ENCODE peak calls at places on chromosomes 1 and 21, in seven cellular contexts. R, P, M, I, N, H and X are unnamed samples.

GRCh38 chr1:47932744-47933143 is 64.4 kb downstream of the TRABD2B start:
- DNase-seq in R (no peak), P (no peak), M (no peak), I (no peak), N (no peak), H (no peak), X (no peak)

GRCh38 chr1:25610822-25611630 is 5.6 kb upstream of the MAN1C1 start:
- DNase-seq in R (no peak), P (no peak), M (no peak), I (no peak), N (no peak), H (no peak), X (no peak)

GRCh38 chr1:233238884-233239432 is 56.6 kb downstream of the PCNX2 start:
- DNase-seq in R (no peak), P (no peak), M (no peak), I (no peak), N (no peak), H (no peak), X (no peak)

GRCh38 chr1:145849356-145850165 is 4.1 kb downstream of the NUDT17 start:
- DNase-seq in R (no peak), P (no peak), M (peak), I (peak), N (peak), H (peak), X (no peak)

GRCh38 chr1:175493999-175494336 is 249.4 kb downstream of the TNR start:
- DNase-seq in R (no peak), P (no peak), M (no peak), I (no peak), N (no peak), H (no peak), X (no peak)

GRCh38 chr1:225921734-225922709 is 2.0 kb downstream of the PYCR2 start:
- DNase-seq in R (no peak), P (peak), M (peak), I (no peak), N (no peak), H (no peak), X (no peak)

GRCh38 chr1:219902951-219903350 is 25.4 kb downstream of the SLC30A10 start:
- DNase-seq in R (no peak), P (no peak), M (no peak), I (no peak), N (no peak), H (no peak), X (no peak)

GRCh38 chr1:239247299-239247698 is 139.1 kb upstream of the CHRM3 start:
- DNase-seq in R (no peak), P (no peak), M (no peak), I (no peak), N (no peak), H (no peak), X (no peak)

GRCh38 chr1:206839857-206840256 is 25.6 kb upstream of the IL20 start:
- DNase-seq in R (peak), P (no peak), M (no peak), I (peak), N (no peak), H (peak), X (no peak)

GRCh38 chr1:50976890-50977574 is 7.0 kb downstream of the CDKN2C start:
- DNase-seq in R (no peak), P (no peak), M (no peak), I (no peak), N (no peak), H (no peak), X (no peak)

GRCh38 chr1:206590025-206590834 is 22.0 kb downstream of the EIF2D start:
- DNase-seq in R (no peak), P (no peak), M (peak), I (peak), N (no peak), H (peak), X (no peak)

GRCh38 chr1:248841702-248842395 is 3.8 kb downstream of the ZNF672 start:
- DNase-seq in R (no peak), P (no peak), M (no peak), I (peak), N (no peak), H (no peak), X (no peak)

GRCh38 chr1:2821970-2822620 is 20.6 kb upstream of the TTC34 start:
- DNase-seq in R (no peak), P (peak), M (no peak), I (no peak), N (no peak), H (no peak), X (no peak)

GRCh38 chr1:233294991-233295774 is at the start of gene PCNX2:
- DNase-seq in R (no peak), P (peak), M (peak), I (peak), N (peak), H (peak), X (peak)

GRCh38 chr1:109687641-109688499 is at the start of gene GSTM1:
- DNase-seq in R (no peak), P (no peak), M (no peak), I (peak), N (no peak), H (no peak), X (peak)

GRCh38 chr1:53175302-53175913 is 21.2 kb upstream of the CPT2 start:
- DNase-seq in R (no peak), P (no peak), M (no peak), I (no peak), N (no peak), H (no peak), X (no peak)

GRCh38 chr1:220690140-220691038 is at the start of gene C1orf115:
- DNase-seq in R (no peak), P (peak), M (peak), I (peak), N (peak), H (peak), X (peak)

GRCh38 chr1:167328762-167329483 is 108.2 kb downstream of the POU2F1 start:
- DNase-seq in R (no peak), P (no peak), M (no peak), I (no peak), N (no peak), H (no peak), X (no peak)

GRCh38 chr1:179080866-179081695 is 789 bp upstream of the TOR3A start:
- DNase-seq in R (no peak), P (no peak), M (no peak), I (no peak), N (no peak), H (no peak), X (no peak)

GRCh38 chr1:34013958-34014737 is 150.3 kb downstream of the HMGB4 start:
- DNase-seq in R (no peak), P (no peak), M (no peak), I (no peak), N (peak), H (no peak), X (peak)

GRCh38 chr1:235246022-235246948 is 81.7 kb downstream of the ARID4B start:
- DNase-seq in R (no peak), P (no peak), M (no peak), I (no peak), N (no peak), H (no peak), X (no peak)

GRCh38 chr21:44428281-44428942 is 26.9 kb upstream of the LRRC3 start:
- DNase-seq in R (no peak), P (no peak), M (peak), I (no peak), N (no peak), H (no peak), X (peak)

GRCh38 chr1:78157162-78157561 is 111.4 kb downstream of the GIPC2 start:
- DNase-seq in R (no peak), P (no peak), M (no peak), I (peak), N (no peak), H (no peak), X (no peak)

GRCh38 chr1:17558954-17559617 is 19.6 kb downstream of the ARHGEF10L start:
- DNase-seq in R (no peak), P (no peak), M (no peak), I (no peak), N (no peak), H (no peak), X (no peak)

GRCh38 chr1:228381336-228381735 is 25.3 kb downstream of the TRIM11 start:
- DNase-seq in R (no peak), P (no peak), M (no peak), I (no peak), N (no peak), H (no peak), X (no peak)

DNA sequence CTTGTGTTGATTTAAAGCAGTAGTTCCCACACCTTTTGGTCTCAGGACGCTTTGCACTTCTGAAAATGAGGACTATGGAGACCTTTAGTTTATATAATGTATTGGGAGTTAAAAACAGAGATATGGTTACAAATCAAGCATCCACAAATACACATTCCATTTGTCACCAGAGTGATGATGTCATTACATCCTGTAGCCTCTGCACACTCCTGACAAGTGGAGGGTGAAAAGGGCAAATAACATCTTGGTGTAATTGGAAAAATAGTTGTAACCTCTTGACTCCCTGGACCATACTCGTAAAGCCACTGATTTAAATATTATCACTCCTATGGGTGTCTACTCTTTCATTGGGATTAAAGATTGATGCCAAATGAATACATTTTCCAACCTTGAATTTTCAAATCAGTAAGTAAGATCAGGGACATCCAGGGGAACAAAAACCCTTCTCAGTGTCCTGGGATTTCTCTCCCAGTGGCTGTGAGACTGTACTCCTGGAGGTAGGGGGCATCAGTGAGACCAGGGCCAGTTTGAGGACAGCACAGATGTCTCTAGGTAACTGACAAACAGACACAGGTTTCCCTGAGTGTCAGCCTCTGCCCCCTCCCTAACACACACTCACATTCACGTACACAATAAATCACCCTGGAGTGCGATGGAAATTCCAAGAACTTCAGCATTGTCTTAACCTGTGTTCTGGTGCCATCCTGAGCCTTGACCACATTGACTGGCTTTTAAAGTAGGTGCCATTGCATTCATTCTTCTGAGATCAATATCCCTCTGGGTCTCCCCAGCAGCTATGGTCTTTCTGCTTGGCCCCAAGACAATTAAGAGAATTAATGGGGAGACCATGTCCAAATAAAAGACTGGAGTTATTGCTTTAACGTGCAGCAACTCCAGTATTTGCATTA is 63.0 kb downstream of the NR5A2 start:
- DNase-seq in R (no peak), P (no peak), M (no peak), I (peak), N (no peak), H (no peak), X (no peak)
- TF ChIP-seq CTCF in R (peak), P (no peak), M (peak), I (peak), N (no peak), H (peak), X (no peak)

DNA sequence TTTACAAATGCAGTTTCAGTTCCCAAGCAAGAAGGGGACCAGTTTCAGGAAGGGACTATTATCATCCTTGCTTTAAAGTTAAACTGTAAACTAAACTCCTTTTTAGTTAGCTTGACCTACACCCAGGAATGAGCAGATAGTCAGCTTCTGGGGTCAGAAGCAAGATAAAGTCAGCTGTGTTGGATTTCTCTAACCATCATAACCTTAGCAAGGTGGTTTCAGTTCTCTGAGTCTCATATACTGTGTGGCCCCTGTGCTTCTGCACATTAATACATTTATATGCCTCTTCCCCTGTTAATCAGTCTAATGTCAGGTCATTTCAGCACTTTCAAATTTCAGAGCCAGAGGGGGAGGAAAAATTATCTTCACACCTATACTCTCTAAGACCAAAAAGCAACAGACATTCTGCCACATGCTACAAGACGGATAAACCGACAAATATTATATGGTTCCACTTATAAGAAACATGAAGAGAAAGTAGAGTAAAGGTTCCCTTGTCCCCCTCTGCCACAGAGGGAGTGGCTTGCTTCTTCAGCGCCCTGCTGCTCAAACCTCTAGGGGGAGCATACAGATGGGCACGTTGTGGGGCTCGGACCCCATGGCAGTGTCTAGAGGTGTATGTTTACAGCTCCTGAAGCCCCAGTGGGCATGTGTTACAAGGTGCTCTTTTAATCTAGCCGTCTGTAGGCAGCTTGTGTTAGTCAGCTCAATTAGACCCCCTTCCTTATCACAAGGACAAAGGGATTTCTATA is 89.1 kb downstream of the SMYD3 start:
- DNase-seq in R (no peak), P (no peak), M (no peak), I (no peak), N (no peak), H (no peak), X (no peak)
- TF ChIP-seq CTCF in R (no peak), P (no peak), M (no peak), I (peak), N (no peak), H (no peak), X (no peak)

DNA sequence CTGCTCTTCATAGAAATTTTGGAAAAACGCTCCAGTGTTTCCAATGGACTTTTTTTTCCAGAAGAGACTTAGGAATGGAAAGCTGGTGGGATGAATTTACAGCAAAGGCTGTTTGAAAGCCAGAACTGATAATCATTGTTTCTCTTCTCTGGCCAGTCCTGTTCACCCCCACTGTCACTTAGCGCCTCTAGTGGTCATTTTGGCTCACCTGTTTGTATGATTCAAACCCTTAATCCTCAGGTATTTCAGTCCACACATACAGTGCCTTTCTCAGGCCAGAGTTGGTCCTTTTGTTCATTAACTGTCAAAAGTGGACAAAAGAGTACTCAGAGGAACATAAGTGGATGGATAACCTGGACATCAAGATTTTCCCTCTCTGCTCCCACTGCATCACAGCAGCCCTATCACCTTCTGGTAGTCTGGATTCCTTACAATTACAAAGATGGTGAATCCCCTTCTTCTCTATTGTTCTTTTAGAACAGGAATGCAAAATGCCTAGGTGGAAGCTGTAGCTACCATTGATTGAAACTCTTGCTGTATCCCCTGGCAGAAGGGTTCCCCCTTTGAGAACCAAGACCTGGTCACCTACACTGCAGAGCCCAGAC is 177.6 kb upstream of the OLFM3 start:
- DNase-seq in R (no peak), P (no peak), M (no peak), I (no peak), N (no peak), H (no peak), X (no peak)
- TF ChIP-seq CTCF in R (no peak), P (no peak), M (peak), I (peak), N (no peak), H (peak), X (no peak)

DNA sequence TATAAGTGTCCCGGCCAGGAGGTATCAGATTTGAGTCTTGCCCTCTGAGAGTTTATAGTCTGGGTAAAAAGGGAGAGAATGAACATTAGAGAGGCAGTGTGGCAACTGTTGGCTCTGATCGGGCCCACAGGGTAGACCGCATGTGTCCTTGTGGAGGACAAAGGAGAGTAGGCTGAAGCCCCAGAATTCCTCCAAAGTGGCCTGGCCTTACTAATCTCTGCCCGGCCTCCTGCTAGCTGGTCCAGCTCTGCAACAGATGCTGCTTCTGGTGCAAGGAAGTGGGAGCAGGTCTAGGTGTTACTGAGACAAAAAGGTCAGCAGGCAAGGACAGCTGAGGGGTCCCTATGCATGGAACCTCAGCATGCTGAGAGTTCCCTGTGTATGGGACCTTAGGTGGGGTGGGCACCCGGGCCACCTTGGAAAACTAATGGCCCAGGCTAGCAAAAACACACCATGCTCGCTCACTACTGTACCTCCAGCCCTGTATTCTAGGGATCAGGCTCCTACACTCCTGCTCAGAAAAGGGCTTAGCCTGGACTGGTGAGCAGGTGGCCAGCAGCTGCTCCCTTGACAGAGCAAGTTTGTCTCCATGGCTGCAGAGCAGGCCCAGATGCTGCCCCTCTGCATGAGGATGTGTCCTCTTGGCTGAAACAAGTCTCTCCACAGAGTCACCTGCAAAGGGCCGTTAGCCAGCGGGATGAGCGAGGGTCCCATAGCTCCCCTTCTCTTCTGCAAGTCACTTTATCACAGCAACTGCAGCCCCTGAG is 30.3 kb upstream of the RGS16 start:
- DNase-seq in R (no peak), P (no peak), M (no peak), I (no peak), N (no peak), H (no peak), X (no peak)
- TF ChIP-seq CTCF in R (no peak), P (no peak), M (no peak), I (no peak), N (no peak), H (no peak), X (no peak)

GRCh38 chr1:28640766-28641165 is 2.1 kb downstream of the TAF12 start:
- DNase-seq in R (no peak), P (no peak), M (no peak), I (peak), N (no peak), H (no peak), X (no peak)
- TF ChIP-seq CTCF in R (peak), P (no peak), M (peak), I (peak), N (no peak), H (peak), X (peak)

GRCh38 chr1:176878750-176879536 is 285.6 kb downstream of the ASTN1 start:
- DNase-seq in R (no peak), P (no peak), M (no peak), I (no peak), N (no peak), H (no peak), X (no peak)
- TF ChIP-seq CTCF in R (no peak), P (no peak), M (no peak), I (no peak), N (no peak), H (no peak), X (no peak)

GRCh38 chr1:27394282-27394658 is 1.8 kb downstream of the GPR3 start:
- DNase-seq in R (no peak), P (no peak), M (no peak), I (no peak), N (no peak), H (no peak), X (no peak)

GRCh38 chr1:27392778-27393635 is 585 bp downstream of the GPR3 start:
- DNase-seq in R (no peak), P (no peak), M (no peak), I (no peak), N (no peak), H (no peak), X (no peak)

GRCh38 chr1:27393641-27394281 is 1.3 kb downstream of the GPR3 start:
- DNase-seq in R (no peak), P (no peak), M (no peak), I (no peak), N (no peak), H (no peak), X (no peak)

GRCh38 chr1:27395441-27396195 is 3.2 kb downstream of the GPR3 start:
- DNase-seq in R (no peak), P (peak), M (peak), I (peak), N (peak), H (no peak), X (no peak)

DNA sequence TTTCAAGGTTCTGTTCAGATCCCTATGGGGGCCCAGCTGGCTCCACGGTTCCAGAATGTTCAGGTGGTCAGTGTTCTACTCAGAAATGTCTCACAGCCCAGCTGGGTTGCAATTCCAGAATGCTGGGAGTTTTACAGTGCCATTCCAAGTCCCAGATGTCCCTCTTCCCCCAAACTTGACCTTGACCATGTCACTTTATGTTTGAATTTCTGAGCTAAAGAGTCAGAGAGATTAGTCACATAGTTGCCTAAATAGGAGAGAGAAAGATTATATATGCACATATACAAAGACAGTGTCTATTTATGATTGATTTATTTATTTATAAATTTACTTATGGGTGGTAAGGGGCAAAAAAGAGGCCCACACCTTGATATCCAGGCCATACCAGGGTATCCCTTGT is 2.5 kb downstream of the GPR3 start:
- DNase-seq in R (no peak), P (no peak), M (no peak), I (no peak), N (no peak), H (no peak), X (no peak)
- TF ChIP-seq CTCF in R (no peak), P (no peak), M (no peak), I (no peak), N (no peak), H (no peak), X (no peak)

DNA sequence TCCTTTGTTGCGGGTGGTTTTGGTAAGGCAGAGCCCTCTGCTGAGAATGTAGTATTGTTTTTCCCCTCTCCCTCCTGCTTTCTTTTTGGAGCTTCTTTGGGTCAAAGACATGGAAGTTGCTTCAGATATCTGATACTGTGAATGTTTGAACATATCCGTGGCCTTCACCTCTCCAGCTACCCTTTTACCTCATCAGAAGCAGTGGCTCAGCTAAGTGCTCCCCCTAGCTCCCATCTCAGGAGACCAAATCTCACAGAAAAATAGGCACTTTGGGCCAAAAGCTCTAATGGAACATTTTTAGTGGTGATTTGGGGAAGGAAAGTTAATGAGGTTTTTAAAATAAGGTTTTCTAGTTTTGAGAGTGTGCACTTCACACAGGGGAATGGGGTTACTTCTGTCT is 6.3 kb downstream of the TMEM200B start:
- DNase-seq in R (no peak), P (no peak), M (no peak), I (no peak), N (no peak), H (no peak), X (no peak)
- TF ChIP-seq CTCF in R (peak), P (no peak), M (no peak), I (peak), N (no peak), H (peak), X (no peak)